ENCODE peak calls at places on chromosomes 16 and 17, in nine cellular contexts. E, Z, N, G, T, S, F, D and H are unnamed samples.

GRCh38 chr17:5592382-5592781 is 8.1 kb upstream of the NLRP1 start:
- DNase-seq in T (peak; percentile 47), N (peak; percentile 79), F (peak; percentile 59), E (peak; percentile 45), Z (peak; percentile 48), G (no peak), D (peak; percentile 63), S (peak; percentile 56), H (no peak)

GRCh38 chr17:17837966-17838962 is 1.5 kb upstream of the SREBF1 start:
- DNase-seq in T (peak; percentile 55), S (peak; percentile 71), N (peak; percentile 86), E (no peak), F (peak; percentile 75), G (peak; percentile 61), D (peak; percentile 46), Z (no peak), H (no peak)

GRCh38 chr16:27758544-27758943 is 208.6 kb downstream of the KATNIP start:
- DNase-seq in S (no peak), N (no peak), G (no peak), E (no peak), F (no peak), D (no peak), T (no peak), Z (no peak), H (no peak)

GRCh38 chr17:34886831-34887230 is 74.4 kb downstream of the CCT6B start:
- DNase-seq in Z (no peak), D (no peak), S (no peak), G (no peak), T (no peak), N (no peak), E (no peak), F (no peak), H (no peak)

GRCh38 chr17:82948957-82949356 is 109.1 kb upstream of the ZNF750 start:
- DNase-seq in Z (no peak), S (no peak), F (no peak), G (no peak), D (no peak), E (no peak), N (no peak), T (no peak), H (no peak)

GRCh38 chr17:60598001-60598736 is 1.8 kb upstream of the PPM1D start:
- DNase-seq in Z (no peak), S (no peak), T (no peak), E (no peak), D (no peak), N (no peak), F (no peak), G (no peak), H (no peak)

GRCh38 chr16:89658221-89658879 is 714 bp downstream of the SPATA33 start:
- DNase-seq in N (peak; percentile 9), F (no peak), T (no peak), Z (no peak), E (no peak), D (peak; percentile 4), S (no peak), G (no peak), H (peak; percentile 28)

GRCh38 chr16:88965826-88966480 is 11.1 kb downstream of the CBFA2T3 start:
- DNase-seq in Z (no peak), S (no peak), G (no peak), T (no peak), N (no peak), F (no peak), D (no peak), E (no peak), H (no peak)

GRCh38 chr17:978110-979093 is 1.2 kb downstream of the NXN start:
- DNase-seq in E (no peak), N (peak; percentile 20), D (no peak), T (peak; percentile 24), Z (no peak), F (peak; percentile 24), S (peak; percentile 77), G (peak; percentile 35), H (no peak)

GRCh38 chr16:86044241-86044671 is 145.3 kb downstream of the IRF8 start:
- DNase-seq in D (peak; percentile 54), Z (peak; percentile 73), T (no peak), N (peak; percentile 6), E (peak; percentile 15), G (no peak), F (peak; percentile 54), S (peak; percentile 38), H (peak; percentile 72)

GRCh38 chr17:62778990-62779681 is 29.0 kb downstream of the MARCHF10 start:
- DNase-seq in T (peak; percentile 99), D (peak; percentile 88), F (peak; percentile 96), E (peak; percentile 94), Z (no peak), S (peak; percentile 98), G (peak; percentile 16), N (peak; percentile 98), H (no peak)

DNA sequence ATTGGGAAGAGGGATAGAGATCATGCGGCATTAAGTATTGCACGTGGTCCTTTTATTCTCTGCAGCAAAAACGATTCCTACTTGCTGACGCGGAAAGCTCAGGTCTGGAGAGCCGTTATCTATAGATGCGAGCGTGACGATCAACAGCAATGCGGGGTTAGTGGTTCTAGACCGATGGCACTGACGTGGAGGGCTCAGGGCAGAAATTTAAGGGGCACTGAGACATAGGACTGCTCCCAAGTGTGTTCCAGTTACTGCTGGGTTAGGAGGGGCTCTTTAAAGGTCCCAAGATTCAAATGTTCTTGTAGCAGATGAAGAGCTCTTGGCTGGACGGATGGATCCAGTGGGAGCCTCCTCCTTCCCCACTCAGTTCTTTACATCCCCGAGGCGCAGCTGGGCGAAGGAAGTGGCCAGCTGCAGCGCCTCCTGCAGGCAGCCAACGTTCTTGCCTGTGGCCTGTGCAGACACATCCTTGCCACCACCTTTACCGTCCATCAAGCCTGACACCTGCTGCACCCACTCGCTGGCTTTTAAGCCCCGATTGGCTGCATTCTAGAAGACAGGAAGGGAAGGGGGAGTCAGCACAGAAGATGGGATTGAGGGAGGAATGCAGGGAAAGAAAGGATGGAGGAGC is 732 bp upstream of the EXOSC6 start:
- DNase-seq in S (peak; percentile 28), Z (no peak), E (no peak), N (no peak), F (no peak), G (no peak), T (no peak), D (peak; percentile 21), H (peak; percentile 47)
- TF ChIP-seq CTCF in S (peak; percentile 49), Z (peak; percentile 43), E (peak; percentile 47), N (peak; percentile 62), F (peak; percentile 48), G (no peak), T (peak; percentile 86), D (peak; percentile 40), H (peak; percentile 53)

GRCh38 chr17:81040791-81041337 is 5.9 kb downstream of the BAIAP2 start:
- DNase-seq in S (peak; percentile 33), Z (peak; percentile 62), G (no peak), T (no peak), D (no peak), E (no peak), N (peak; percentile 11), F (peak; percentile 22), H (peak; percentile 60)
- TF ChIP-seq CTCF in S (peak; percentile 53), Z (peak; percentile 49), G (no peak), T (peak; percentile 63), D (peak; percentile 52), E (peak; percentile 47), N (peak; percentile 61), F (peak; percentile 39), H (peak; percentile 62)

DNA sequence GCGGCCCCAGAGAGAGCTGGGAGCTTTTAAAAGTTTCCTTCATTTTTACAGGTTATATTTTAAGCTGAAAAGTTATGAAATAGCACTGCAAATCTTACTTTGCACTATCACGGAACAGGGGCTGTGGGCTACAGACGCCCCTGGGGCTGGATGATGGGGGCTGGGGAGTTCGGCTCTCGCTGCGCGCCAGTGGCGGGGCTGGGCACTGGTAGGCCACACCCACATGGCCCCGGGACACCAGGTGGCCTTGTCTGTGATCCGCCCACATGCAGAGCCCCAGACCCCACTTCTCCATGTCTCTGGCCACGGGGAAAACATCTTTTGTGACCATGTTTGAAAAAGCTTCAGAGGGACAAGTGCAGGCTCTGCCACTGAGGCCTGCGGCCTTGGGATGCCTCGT is 54.4 kb downstream of the LMF1 start:
- DNase-seq in T (no peak), N (no peak), G (no peak), Z (no peak), F (no peak), E (no peak), S (no peak), D (no peak), H (no peak)
- TF ChIP-seq CTCF in T (no peak), N (no peak), G (no peak), Z (no peak), F (no peak), E (no peak), S (no peak), D (no peak), H (no peak)

GRCh38 chr17:76868176-76868668 is at the start of gene MGAT5B:
- DNase-seq in E (peak; percentile 52), Z (peak; percentile 97), S (peak; percentile 68), D (peak; percentile 80), F (peak; percentile 71), G (peak; percentile 61), N (peak; percentile 96), T (peak; percentile 43), H (peak; percentile 78)
- TF ChIP-seq CTCF in E (peak; percentile 58), Z (peak; percentile 100), S (no peak), D (peak; percentile 22), F (peak; percentile 84), G (peak; percentile 77), N (peak; percentile 82), T (peak; percentile 66), H (peak; percentile 82)

DNA sequence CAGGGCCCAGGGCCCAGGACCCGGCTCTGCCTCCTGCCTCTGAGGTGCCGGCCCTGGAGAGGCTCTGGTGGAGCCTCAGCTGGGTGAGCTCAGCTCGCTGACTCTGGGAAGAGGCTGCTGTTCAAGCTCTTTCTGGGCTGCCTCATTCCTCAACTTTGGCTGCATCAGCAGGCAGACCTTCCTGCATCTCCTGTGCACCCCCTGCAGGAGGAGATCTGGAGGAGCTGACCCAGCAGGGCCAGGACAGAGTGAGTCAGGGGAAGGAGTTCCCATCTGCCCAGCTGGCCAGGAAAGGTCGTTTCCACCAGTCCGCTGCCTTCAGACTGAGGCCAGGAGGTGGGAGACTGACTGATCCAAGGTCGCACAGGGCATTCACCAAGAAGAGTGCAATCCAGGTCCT is 10.7 kb downstream of the CRHR1 start:
- DNase-seq in S (peak; percentile 12), N (peak; percentile 32), T (no peak), Z (no peak), G (no peak), D (no peak), E (no peak), F (peak; percentile 22), H (no peak)
- TF ChIP-seq CTCF in S (no peak), N (peak; percentile 48), T (peak; percentile 16), Z (no peak), G (no peak), D (no peak), E (no peak), F (no peak), H (no peak)

GRCh38 chr17:79104898-79105600 is 30.4 kb downstream of the ENGASE start:
- DNase-seq in E (no peak), D (no peak), G (no peak), N (no peak), T (no peak), F (no peak), S (no peak), Z (no peak), H (no peak)
- TF ChIP-seq CTCF in E (no peak), D (no peak), G (no peak), N (peak; percentile 24), T (no peak), F (no peak), S (no peak), Z (no peak), H (no peak)